ENCODE peak calls at places on chromosomes 2 and 18, in ten cellular contexts. F is mammary epithelial cell; O is body of pancreas; Z is CD4-positive, alpha-beta memory T cell; E is astrocyte; A is AG04450; I is GM23248; L is fibroblast of lung; W is substantia nigra; H is psoas muscle. Q is an unnamed sample.

GRCh38 chr2:161552015-161552414 is 72.2 kb upstream of the SLC4A10 start:
- DNase-seq in F (no peak), E (no peak), A (no peak), H (no peak), W (no peak), Z (no peak), O (no peak), I (peak), L (no peak), Q (no peak)

GRCh38 chr2:70898363-70899240 is 37.1 kb upstream of the ATP6V1B1 start:
- DNase-seq in W (no peak), H (no peak), E (no peak), L (no peak), A (no peak), Z (no peak), F (no peak), I (no peak), O (no peak), Q (no peak)

GRCh38 chr2:237729681-237730475 is 68.7 kb upstream of the RBM44 start:
- DNase-seq in I (peak), O (no peak), H (no peak), A (no peak), F (no peak), E (peak), Z (no peak), W (no peak), L (no peak), Q (no peak)

GRCh38 chr2:175170679-175171304 is 2.8 kb upstream of the ATF2 start:
- DNase-seq in H (no peak), F (no peak), E (no peak), L (no peak), A (no peak), I (no peak), O (no peak), W (no peak), Z (no peak), Q (no peak)

GRCh38 chr18:8943900-8944870 is 158.3 kb upstream of the NDUFV2 start:
- DNase-seq in H (no peak), O (no peak), W (no peak), E (peak), Z (no peak), L (peak), I (peak), F (peak), A (peak), Q (no peak)

GRCh38 chr18:36409779-36410178 is 112.3 kb downstream of the FHOD3 start:
- DNase-seq in O (no peak), F (no peak), H (no peak), Z (no peak), W (no peak), I (no peak), E (no peak), A (no peak), L (no peak), Q (no peak)

GRCh38 chr2:228762565-228762964 is 508.5 kb downstream of the PID1 start:
- DNase-seq in F (no peak), I (no peak), L (no peak), H (no peak), O (no peak), E (no peak), A (no peak), W (no peak), Z (no peak), Q (no peak)

GRCh38 chr2:43950383-43951008 is 45.3 kb downstream of the LRPPRC start:
- DNase-seq in F (peak), O (peak), I (peak), Z (peak), L (peak), H (no peak), W (no peak), E (peak), A (no peak), Q (no peak)

GRCh38 chr2:48195168-48195567 is 288.9 kb upstream of the FBXO11 start:
- DNase-seq in F (no peak), O (no peak), I (no peak), H (no peak), W (no peak), E (no peak), L (no peak), Z (no peak), A (no peak), Q (no peak)

GRCh38 chr2:217993817-217994459 is 8.9 kb downstream of the TNS1 start:
- DNase-seq in O (peak), A (no peak), E (no peak), W (no peak), H (peak), Z (peak), F (no peak), I (peak), L (peak), Q (peak)

GRCh38 chr2:238845583-238846480 is 2.1 kb upstream of the TWIST2 start:
- DNase-seq in O (no peak), I (peak), Z (no peak), E (no peak), H (no peak), A (no peak), L (no peak), F (no peak), W (no peak), Q (no peak)

GRCh38 chr2:129891341-129892320 is 87.8 kb upstream of the RAB6C start:
- DNase-seq in I (no peak), Z (no peak), A (no peak), F (no peak), H (no peak), E (no peak), L (no peak), W (no peak), O (no peak), Q (no peak)

GRCh38 chr2:81304154-81304830 is 999.7 kb upstream of the LRRTM1 start:
- DNase-seq in F (no peak), I (no peak), W (no peak), O (no peak), E (peak), A (no peak), L (no peak), Z (no peak), H (no peak), Q (no peak)

GRCh38 chr18:7090771-7091170 is 26.8 kb downstream of the LAMA1 start:
- DNase-seq in L (no peak), H (no peak), A (no peak), W (no peak), Z (no peak), I (no peak), F (no peak), E (peak), O (no peak), Q (no peak)

GRCh38 chr18:77067315-77068061 is 65.1 kb downstream of the MBP start:
- DNase-seq in A (peak), E (peak), Z (peak), O (no peak), I (peak), H (peak), L (peak), F (peak), W (no peak), Q (peak)

GRCh38 chr2:162390801-162391200 is 46.9 kb downstream of the GCA start:
- DNase-seq in L (no peak), W (no peak), I (no peak), Z (no peak), E (no peak), A (no peak), O (no peak), F (no peak), H (no peak), Q (no peak)

GRCh38 chr2:229836847-229837246 is 85.0 kb downstream of the TRIP12 start:
- DNase-seq in O (no peak), A (no peak), F (no peak), Z (no peak), H (no peak), L (no peak), W (no peak), E (no peak), I (no peak), Q (no peak)
- H3K27ac ChIP-seq in O (no peak), A (no peak), F (no peak), Z (no peak), H (no peak), L (no peak), W (peak), E (no peak), I (no peak), Q (no peak)

GRCh38 chr2:141323571-141323970 is 807.2 kb downstream of the LRP1B start:
- DNase-seq in A (no peak), L (no peak), W (no peak), H (no peak), O (no peak), I (no peak), F (no peak), E (no peak), Z (no peak), Q (no peak)
- H3K27ac ChIP-seq in A (no peak), L (no peak), W (no peak), H (no peak), O (no peak), I (no peak), F (no peak), E (no peak), Z (no peak), Q (no peak)

GRCh38 chr18:3610818-3611217 is 160.8 kb downstream of the TGIF1 start:
- DNase-seq in W (no peak), A (no peak), I (peak), Z (no peak), H (no peak), E (no peak), L (peak), O (no peak), F (no peak), Q (no peak)
- H3K27ac ChIP-seq in W (no peak), A (peak), I (no peak), Z (no peak), H (no peak), E (no peak), L (peak), O (no peak), F (no peak), Q (no peak)

DNA sequence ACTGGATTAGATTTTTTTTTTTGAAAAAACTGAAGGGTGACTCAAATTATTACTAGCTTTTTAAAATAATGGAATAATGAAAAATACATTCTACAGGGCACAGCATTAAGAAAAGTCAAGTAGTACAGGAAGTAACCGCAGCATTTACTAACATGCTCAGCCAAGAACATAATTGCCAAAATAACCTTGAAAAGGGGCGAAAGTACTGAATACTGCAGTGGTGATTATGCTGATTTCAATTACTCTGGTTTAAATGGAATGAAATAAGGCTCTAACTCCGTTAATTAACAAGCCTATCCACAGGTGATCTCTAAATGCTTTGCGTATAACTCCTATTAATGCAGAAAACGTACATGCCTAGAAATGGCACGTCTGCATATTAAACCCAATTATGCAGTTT is 612.2 kb downstream of the NYAP2 start:
- DNase-seq in I (no peak), O (no peak), L (no peak), Z (no peak), E (no peak), W (no peak), H (no peak), F (no peak), A (no peak), Q (no peak)
- H3K27ac ChIP-seq in I (no peak), O (no peak), L (no peak), Z (no peak), E (no peak), W (no peak), H (no peak), F (no peak), A (no peak), Q (no peak)

GRCh38 chr18:58862851-58863538 is 1.7 kb upstream of the ZNF532 start:
- DNase-seq in Z (peak), A (no peak), E (peak), I (peak), H (peak), O (no peak), L (peak), W (peak), F (peak), Q (no peak)

GRCh38 chr18:58865714-58866113 is 1.0 kb downstream of the ZNF532 start:
- DNase-seq in I (peak), A (no peak), H (no peak), Z (no peak), O (no peak), F (no peak), E (no peak), L (no peak), W (no peak), Q (no peak)

GRCh38 chr18:58866261-58867232 is 1.9 kb downstream of the ZNF532 start:
- DNase-seq in E (no peak), O (no peak), Z (no peak), W (no peak), H (no peak), A (no peak), F (no peak), I (no peak), L (no peak), Q (no peak)

GRCh38 chr18:58863539-58864145 is 1.0 kb upstream of the ZNF532 start:
- DNase-seq in H (peak), E (no peak), W (peak), O (peak), F (no peak), L (peak), I (peak), Z (peak), A (no peak), Q (peak)

GRCh38 chr18:58865009-58865345 is 300 bp downstream of the ZNF532 start:
- DNase-seq in L (no peak), H (no peak), A (no peak), I (no peak), Z (no peak), W (no peak), E (no peak), F (no peak), O (no peak), Q (no peak)
- H3K27ac ChIP-seq in L (peak), H (peak), A (peak), I (peak), Z (no peak), W (peak), E (peak), F (peak), O (peak), Q (peak)

GRCh38 chr2:206276169-206276927 is 1.9 kb downstream of the ZDBF2 start:
- DNase-seq in I (peak), F (no peak), L (no peak), E (no peak), A (no peak), W (no peak), Z (no peak), H (no peak), O (no peak), Q (no peak)
- H3K27ac ChIP-seq in I (no peak), F (no peak), L (no peak), E (no peak), A (no peak), W (no peak), Z (no peak), H (peak), O (no peak), Q (no peak)

GRCh38 chr2:26764906-26765305 is 822 bp downstream of the SLC35F6 start:
- DNase-seq in W (no peak), E (no peak), Z (no peak), L (no peak), F (no peak), I (no peak), O (no peak), A (no peak), H (no peak), Q (no peak)
- H3K27ac ChIP-seq in W (peak), E (peak), Z (peak), L (peak), F (peak), I (peak), O (peak), A (peak), H (peak), Q (peak)

GRCh38 chr2:149000168-149000938 is 38.1 kb upstream of the LYPD6B start:
- DNase-seq in A (no peak), F (no peak), E (peak), Z (no peak), I (peak), O (no peak), L (no peak), W (no peak), H (no peak), Q (no peak)

GRCh38 chr2:149001496-149001895 is 37.0 kb upstream of the LYPD6B start:
- DNase-seq in O (no peak), F (no peak), W (no peak), Z (no peak), L (no peak), I (peak), E (no peak), H (no peak), A (no peak), Q (no peak)

GRCh38 chr2:149004836-149005235 is 33.7 kb upstream of the LYPD6B start:
- DNase-seq in L (no peak), E (peak), W (no peak), A (no peak), I (peak), F (peak), O (no peak), Z (no peak), H (no peak), Q (no peak)

GRCh38 chr2:149002891-149003740 is 35.4 kb upstream of the LYPD6B start:
- DNase-seq in L (no peak), A (no peak), O (no peak), I (peak), E (no peak), F (no peak), H (no peak), W (no peak), Z (no peak), Q (no peak)

DNA sequence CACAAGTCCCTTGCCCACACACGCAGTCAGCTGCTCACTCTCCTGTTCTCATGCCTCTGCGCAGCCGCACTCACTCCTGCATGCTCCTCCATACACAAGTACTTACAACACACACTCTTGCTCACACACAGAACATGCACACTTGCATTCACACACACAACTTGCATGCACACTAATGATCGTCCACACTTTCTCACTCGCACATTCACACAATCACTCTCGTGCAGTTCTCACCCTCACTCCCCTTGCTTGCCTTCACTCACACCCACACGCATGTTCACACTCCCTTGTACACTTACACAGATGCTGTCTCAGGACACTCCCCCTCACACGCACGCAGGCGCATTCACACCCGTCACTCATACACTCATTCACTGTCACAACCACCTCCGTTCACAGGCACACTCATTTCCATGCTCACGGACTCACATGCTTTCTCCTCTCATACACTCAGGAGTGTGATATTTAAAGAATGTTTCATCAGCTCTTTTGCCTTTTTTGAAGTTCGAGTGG is 36.1 kb upstream of the LYPD6B start:
- DNase-seq in E (no peak), H (no peak), O (no peak), I (no peak), A (no peak), L (no peak), F (no peak), W (no peak), Z (no peak), Q (no peak)
- H3K27ac ChIP-seq in E (no peak), H (no peak), O (no peak), I (peak), A (no peak), L (no peak), F (no peak), W (no peak), Z (no peak), Q (no peak)

GRCh38 chr2:234391625-234392024 is 105.3 kb downstream of the ARL4C start:
- DNase-seq in H (no peak), I (no peak), O (no peak), W (no peak), E (no peak), A (no peak), F (no peak), Z (no peak), L (no peak), Q (no peak)
- H3K27ac ChIP-seq in H (no peak), I (no peak), O (no peak), W (no peak), E (no peak), A (no peak), F (no peak), Z (no peak), L (no peak), Q (no peak)

Q was measured in gastrocnemius medialis.